ENCODE peak calls at places on chromosomes 1 and 21, in six cellular contexts. I, S, B, T, W and Z are unnamed samples.
A peak's percentile ranks its signal among the peaks of the same experiment; 100 is the strongest.

GRCh38 chr1:76500111-76500510 is 367.2 kb upstream of the ST6GALNAC5 start:
- DNase-seq in S (no peak), W (no peak), T (no peak), B (no peak), I (no peak), Z (peak; percentile 17)

GRCh38 chr1:26761217-26761616 is 26.5 kb upstream of the PIGV start:
- DNase-seq in S (no peak), I (no peak), B (no peak), W (no peak), T (no peak), Z (peak; percentile 59)

GRCh38 chr1:25649041-25649440 is 32.5 kb downstream of the MAN1C1 start:
- DNase-seq in S (no peak), B (no peak), W (no peak), T (peak; percentile 15), I (no peak), Z (no peak)

GRCh38 chr1:116556289-116557006 is 14.4 kb downstream of the CD58 start:
- DNase-seq in I (no peak), T (peak; percentile 81), B (no peak), S (peak; percentile 61), W (no peak), Z (no peak)

GRCh38 chr1:161069201-161069685 is 448 bp downstream of the ARHGAP30 start:
- DNase-seq in S (no peak), W (no peak), I (no peak), T (peak; percentile 46), B (no peak), Z (no peak)

GRCh38 chr1:93567255-93567918 is 114.2 kb downstream of the BCAR3 start:
- DNase-seq in W (no peak), I (no peak), T (no peak), S (no peak), B (peak; percentile 80), Z (no peak)

GRCh38 chr1:54600947-54601725 is 22.2 kb downstream of the FAM151A start:
- DNase-seq in B (no peak), S (no peak), T (no peak), I (no peak), W (no peak), Z (no peak)

GRCh38 chr1:36419158-36419557 is 21.4 kb upstream of the LSM10 start:
- DNase-seq in B (no peak), S (no peak), T (no peak), W (no peak), I (no peak), Z (peak; percentile 8)

GRCh38 chr1:43831866-43832654 is 101.5 kb upstream of the ARTN start:
- DNase-seq in B (no peak), T (peak; percentile 23), I (no peak), W (no peak), S (no peak), Z (no peak)

GRCh38 chr21:20997308-20997632 is 939 bp upstream of the NCAM2 start:
- DNase-seq in S (peak; percentile 31), W (no peak), B (no peak), T (peak; percentile 17), I (peak; percentile 11), Z (no peak)

GRCh38 chr1:180945151-180945550 is 32.5 kb downstream of the KIAA1614 start:
- DNase-seq in S (no peak), T (no peak), B (no peak), W (no peak), I (no peak), Z (no peak)

GRCh38 chr1:84402060-84402459 is 3.8 kb downstream of the DNASE2B start:
- DNase-seq in I (no peak), S (no peak), B (no peak), T (no peak), W (no peak), Z (peak; percentile 7)

GRCh38 chr21:46151989-46152938 is 3.1 kb downstream of the FTCD start:
- DNase-seq in I (peak; percentile 4), W (no peak), B (no peak), T (peak; percentile 10), S (peak; percentile 40), Z (no peak)

GRCh38 chr1:90718411-90719320 is 1.6 kb upstream of the BARHL2 start:
- DNase-seq in S (no peak), B (no peak), I (no peak), T (no peak), W (no peak), Z (peak; percentile 54)